ENCODE peak calls at places on chromosome 13, in four cellular contexts. B is heart right ventricle, U is HCT116, H is Panc1. O is an unnamed sample.

GRCh38 chr13:64347662-64348061 is 2882.5 kb downstream of the PCDH9 start:
- DNase-seq in B (no peak), U (no peak), H (no peak), O (no peak)

GRCh38 chr13:33383724-33384577 is 98.4 kb upstream of the STARD13 start:
- DNase-seq in B (no peak), U (no peak), H (no peak), O (no peak)

GRCh38 chr13:33263976-33264619 is 21.5 kb downstream of the STARD13 start:
- DNase-seq in B (no peak), U (no peak), H (no peak), O (no peak)

GRCh38 chr13:76503756-76504155 is 382.4 kb downstream of the KCTD12 start:
- DNase-seq in B (no peak), U (no peak), H (no peak), O (no peak)

GRCh38 chr13:70171151-70171550 is 62.9 kb upstream of the KLHL1 start:
- DNase-seq in B (no peak), U (no peak), H (no peak), O (peak; percentile 15)

GRCh38 chr13:101049166-101049850 is 367.0 kb downstream of the NALCN start:
- DNase-seq in B (no peak), U (no peak), H (no peak), O (no peak)

GRCh38 chr13:26348966-26349365 is 95.0 kb downstream of the CDK8 start:
- DNase-seq in B (no peak), U (no peak), H (no peak), O (no peak)

GRCh38 chr13:30846844-30847243 is 59.2 kb upstream of the MEDAG start:
- DNase-seq in B (no peak), U (no peak), H (no peak), O (no peak)

GRCh38 chr13:72599148-72599743 is 128.2 kb downstream of the MZT1 start:
- DNase-seq in B (no peak), U (no peak), H (no peak), O (no peak)

GRCh38 chr13:26446751-26447150 is 110.7 kb upstream of the WASF3 start:
- DNase-seq in B (no peak), U (no peak), H (no peak), O (no peak)

GRCh38 chr13:46617885-46618284 is 64.9 kb downstream of the LRCH1 start:
- DNase-seq in B (no peak), U (no peak), H (no peak), O (no peak)

GRCh38 chr13:99256709-99257108 is 1.5 kb downstream of the GPR18 start:
- DNase-seq in B (no peak), U (no peak), H (no peak), O (no peak)

GRCh38 chr13:80979035-80979641 is 638.2 kb upstream of the SPRY2 start:
- DNase-seq in B (peak; percentile 44), U (peak; percentile 46), H (peak; percentile 47), O (peak; percentile 26)

GRCh38 chr13:47146136-47146535 is 249.3 kb upstream of the HTR2A start:
- DNase-seq in B (no peak), U (no peak), H (no peak), O (no peak)

GRCh38 chr13:27461940-27462584 is 11.7 kb upstream of the MTIF3 start:
- DNase-seq in B (no peak), U (no peak), H (no peak), O (no peak)

GRCh38 chr13:26270707-26271106 is 16.8 kb downstream of the CDK8 start:
- DNase-seq in B (no peak), U (no peak), H (no peak), O (no peak)

GRCh38 chr13:78382946-78383542 is 220.3 kb downstream of the POU4F1 start:
- DNase-seq in B (no peak), U (no peak), H (no peak), O (no peak)

GRCh38 chr13:44050450-44051063 is 170.9 kb downstream of the LACC1 start:
- DNase-seq in B (peak; percentile 13), U (peak; percentile 32), H (no peak), O (no peak)

GRCh38 chr13:100131863-100132574 is 43.1 kb downstream of the PCCA start:
- DNase-seq in B (no peak), U (peak; percentile 45), H (peak; percentile 43), O (no peak)

GRCh38 chr13:101520672-101521071 is 68.2 kb downstream of the ITGBL1 start:
- DNase-seq in B (no peak), U (no peak), H (no peak), O (no peak)

GRCh38 chr13:111482126-111482525 is 161.7 kb downstream of the TEX29 start:
- DNase-seq in B (no peak), U (no peak), H (no peak), O (no peak)

GRCh38 chr13:26660185-26660584 is 100.4 kb downstream of the GPR12 start:
- DNase-seq in B (no peak), U (no peak), H (no peak), O (no peak)

GRCh38 chr13:31538067-31539042 is 201.0 kb upstream of the RXFP2 start:
- DNase-seq in B (no peak), U (peak; percentile 8), H (no peak), O (peak; percentile 25)

GRCh38 chr13:25180795-25181537 is 8.9 kb upstream of the AMER2 start:
- DNase-seq in B (no peak), U (no peak), H (no peak), O (no peak)

GRCh38 chr13:44783987-44784734 is 205.1 kb downstream of the NUFIP1 start:
- DNase-seq in B (no peak), U (no peak), H (no peak), O (no peak)

GRCh38 chr13:25654332-25654731 is 282.6 kb downstream of the ATP8A2 start:
- DNase-seq in B (no peak), U (no peak), H (no peak), O (no peak)

GRCh38 chr13:99659234-99659633 is 158.0 kb downstream of the TM9SF2 start:
- DNase-seq in B (no peak), U (no peak), H (no peak), O (peak; percentile 15)

GRCh38 chr13:44231786-44232516 is 141.7 kb upstream of the SERP2 start:
- DNase-seq in B (no peak), U (peak; percentile 97), H (no peak), O (peak; percentile 86)

GRCh38 chr13:30711375-30711774 is 24.0 kb upstream of the ALOX5AP start:
- DNase-seq in B (no peak), U (no peak), H (no peak), O (no peak)

GRCh38 chr13:60114499-60115028 is 49.2 kb downstream of the DIAPH3 start:
- DNase-seq in B (no peak), U (no peak), H (no peak), O (no peak)

GRCh38 chr13:95226051-95226450 is 75.2 kb downstream of the ABCC4 start:
- DNase-seq in B (no peak), U (no peak), H (no peak), O (no peak)

GRCh38 chr13:47299316-47299715 is 402.5 kb upstream of the HTR2A start:
- DNase-seq in B (no peak), U (no peak), H (no peak), O (no peak)

GRCh38 chr13:99968521-99969367 is 2.8 kb downstream of the ZIC5 start:
- DNase-seq in B (no peak), U (no peak), H (no peak), O (peak; percentile 58)

GRCh38 chr13:79735228-79735627 is 254.3 kb downstream of the NDFIP2 start:
- DNase-seq in B (no peak), U (no peak), H (no peak), O (no peak)

GRCh38 chr13:80297503-80297902 is 43.4 kb downstream of the SPRY2 start:
- DNase-seq in B (no peak), U (no peak), H (no peak), O (no peak)

GRCh38 chr13:32117696-32118095 is 86.1 kb downstream of the FRY start:
- DNase-seq in B (peak; percentile 71), U (no peak), H (no peak), O (no peak)

GRCh38 chr13:106318941-106319411 is 216.5 kb downstream of the EFNB2 start:
- DNase-seq in B (no peak), U (peak; percentile 62), H (peak; percentile 7), O (no peak)

GRCh38 chr13:113906566-113906965 is 42.7 kb upstream of the GAS6 start:
- DNase-seq in B (no peak), U (no peak), H (no peak), O (peak; percentile 16)
- H3K27ac ChIP-seq in B (no peak overlapping the region), U (no peak overlapping the region), H (no peak overlapping the region), O (no peak overlapping the region)

GRCh38 chr13:36921902-36922301 is 1.9 kb upstream of the SMAD9 start:
- DNase-seq in B (no peak), U (no peak), H (no peak), O (no peak)

GRCh38 chr13:36919833-36920611 is at the start of gene SMAD9:
- DNase-seq in B (peak; percentile 82), U (peak; percentile 1), H (no peak), O (peak; percentile 64)

GRCh38 chr13:36918246-36919060 is 1.6 kb downstream of the SMAD9 start:
- DNase-seq in B (no peak), U (no peak), H (no peak), O (no peak)

GRCh38 chr13:36920612-36921185 is 661 bp upstream of the SMAD9 start:
- DNase-seq in B (no peak), U (no peak), H (no peak), O (no peak)

GRCh38 chr13:36919206-36919832 is 719 bp downstream of the SMAD9 start:
- DNase-seq in B (peak; percentile 29), U (no peak), H (no peak), O (peak; percentile 33)
- H3K4me1 ChIP-seq in B (peaks cover 7% of the 10 kb centered on the region), U (peaks cover 4% of the 10 kb centered on the region), H (no peaks in the 10 kb centered on the region), O (no peaks in the 10 kb centered on the region)

GRCh38 chr13:42490676-42491075 is 83.3 kb upstream of the TNFSF11 start:
- DNase-seq in B (no peak), U (no peak), H (no peak), O (no peak)

GRCh38 chr13:42495751-42496150 is 78.2 kb upstream of the TNFSF11 start:
- DNase-seq in B (no peak), U (no peak), H (no peak), O (no peak)

GRCh38 chr13:42492372-42492920 is 81.5 kb upstream of the TNFSF11 start:
- DNase-seq in B (no peak), U (no peak), H (no peak), O (no peak)

GRCh38 chr13:42495256-42495655 is 78.7 kb upstream of the TNFSF11 start:
- DNase-seq in B (no peak), U (no peak), H (no peak), O (no peak)

GRCh38 chr13:42494157-42494556 is 79.8 kb upstream of the TNFSF11 start:
- DNase-seq in B (no peak), U (no peak), H (no peak), O (no peak)
- H3K27ac ChIP-seq in B (no peak overlapping the region), U (no peak overlapping the region), H (no peak overlapping the region), O (no peak overlapping the region)

DNA sequence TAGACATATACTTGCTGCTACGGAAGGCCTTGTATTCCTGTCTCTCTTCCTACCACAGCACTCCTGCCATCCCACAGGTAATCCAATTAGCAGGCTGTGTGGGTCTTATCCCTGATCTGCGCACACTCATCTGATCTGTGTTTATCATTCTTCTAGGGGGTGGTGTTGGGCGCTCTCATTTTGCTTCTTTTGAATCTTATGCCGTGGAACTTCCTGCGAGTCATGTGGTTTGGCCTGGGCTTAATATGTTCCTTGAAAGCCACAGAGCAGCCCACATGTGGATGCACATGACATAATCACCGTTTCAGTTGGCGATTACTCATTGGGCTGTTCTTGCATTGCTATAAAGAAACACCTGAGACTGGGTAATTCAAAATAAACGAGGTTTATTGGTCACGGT is 7.5 kb downstream of the RASA3 start:
- DNase-seq in B (no peak), U (no peak), H (no peak), O (no peak)
- H3K4me1 ChIP-seq in B (peaks cover 54% of the 10 kb centered on the region), U (peaks cover 19% of the 10 kb centered on the region), H (peaks cover 73% of the 10 kb centered on the region), O (peaks cover 2% of the 10 kb centered on the region)